ENCODE peak calls at places on chromosomes 4 and X, in nine cellular contexts. W, C, J, B, E, G, I, M and N are unnamed samples.

GRCh38 chr4:136078971-136079370 is 1453.3 kb downstream of the PCDH18 start:
- DNase-seq in M (no peak), B (no peak), E (no peak), J (no peak), W (no peak), C (no peak), I (no peak), G (no peak), N (no peak)

GRCh38 chr4:111630705-111631104 is 514.5 kb upstream of the FAM241A start:
- DNase-seq in I (no peak), W (peak), M (no peak), C (no peak), J (no peak), E (no peak), B (no peak), G (no peak), N (peak)

GRCh38 chrX:40998123-40998522 is 87.1 kb upstream of the USP9X start:
- DNase-seq in J (no peak), G (no peak), C (no peak), E (no peak), B (no peak), I (no peak), M (no peak), W (no peak), N (no peak)

GRCh38 chr4:135227842-135228241 is 1026.3 kb upstream of the PABPC4L start:
- DNase-seq in G (no peak), C (no peak), I (no peak), B (no peak), W (no peak), M (no peak), E (no peak), J (no peak), N (no peak)

GRCh38 chr4:15004701-15005301 is 2.5 kb downstream of the CPEB2 start:
- DNase-seq in W (peak), G (peak), J (peak), E (peak), M (peak), I (peak), C (peak), B (peak), N (peak)

GRCh38 chr4:84499065-84499982 is at the start of gene NKX6-1:
- DNase-seq in M (peak), G (no peak), W (peak), C (peak), B (no peak), J (peak), E (peak), I (peak), N (no peak)

GRCh38 chrX:94058728-94059382 is 384.8 kb downstream of the FAM133A start:
- DNase-seq in C (no peak), W (no peak), B (no peak), E (peak), J (peak), G (no peak), I (peak), M (no peak), N (no peak)

GRCh38 chrX:31499120-31499519 is 427.3 kb upstream of the FTHL17 start:
- DNase-seq in E (no peak), I (no peak), W (peak), B (no peak), J (no peak), G (no peak), C (no peak), M (no peak), N (peak)

GRCh38 chrX:12975670-12975965 is 708 bp downstream of the TMSB4X start:
- DNase-seq in J (no peak), C (no peak), E (no peak), W (no peak), I (no peak), M (no peak), B (no peak), G (no peak), N (no peak)

GRCh38 chr4:109389367-109390118 is 44.1 kb upstream of the SEC24B start:
- DNase-seq in I (peak), M (no peak), G (no peak), C (no peak), B (no peak), E (no peak), J (no peak), W (peak), N (no peak)

GRCh38 chr4:39308576-39308975 is 57.6 kb downstream of the RFC1 start:
- DNase-seq in E (no peak), C (no peak), W (peak), G (no peak), J (no peak), I (no peak), B (no peak), M (no peak), N (no peak)

GRCh38 chr4:121156822-121157769 is 7.0 kb downstream of the TNIP3 start:
- DNase-seq in I (no peak), C (no peak), G (no peak), W (peak), J (peak), B (peak), E (no peak), M (no peak), N (no peak)

GRCh38 chr4:32778938-32779337 is 2058.8 kb downstream of the PCDH7 start:
- DNase-seq in I (no peak), M (no peak), C (no peak), J (no peak), E (no peak), G (no peak), B (no peak), W (no peak), N (no peak)

GRCh38 chrX:71103110-71103983 is 3.2 kb downstream of the CXorf65 start:
- DNase-seq in G (no peak), M (no peak), C (no peak), I (no peak), W (no peak), J (no peak), B (no peak), E (no peak), N (no peak)

GRCh38 chrX:77276742-77277141 is 170.4 kb upstream of the FGF16 start:
- DNase-seq in C (no peak), B (no peak), J (no peak), W (no peak), I (no peak), E (no peak), M (no peak), G (no peak), N (no peak)

GRCh38 chrX:140504371-140505324 is at the start of gene SOX3:
- DNase-seq in M (no peak), B (no peak), I (no peak), J (no peak), C (no peak), G (no peak), E (no peak), W (no peak), N (no peak)

GRCh38 chr4:79211490-79211889 is 114.4 kb downstream of the NAA11 start:
- DNase-seq in E (no peak), B (no peak), J (no peak), C (no peak), G (no peak), M (no peak), W (no peak), I (no peak), N (no peak)

GRCh38 chrX:47316276-47317025 is 53.9 kb upstream of the ZNF157 start:
- DNase-seq in E (no peak), B (no peak), M (no peak), G (no peak), I (no peak), C (no peak), J (peak), W (no peak), N (no peak)

GRCh38 chrX:15664487-15665444 is at the start of gene CLTRN:
- DNase-seq in E (no peak), C (no peak), M (no peak), G (no peak), J (no peak), W (no peak), B (no peak), I (no peak), N (no peak)

GRCh38 chr4:186190456-186191265 is 706 bp upstream of the CYP4V2 start:
- DNase-seq in E (peak), M (no peak), G (peak), B (peak), I (no peak), C (peak), J (no peak), W (peak), N (no peak)

GRCh38 chr4:83387922-83388676 is 53.5 kb upstream of the HPSE start:
- DNase-seq in G (no peak), M (no peak), C (no peak), I (no peak), B (no peak), E (no peak), J (no peak), W (no peak), N (no peak)

GRCh38 chr4:83677656-83678055 is 141.7 kb downstream of the GPAT3 start:
- DNase-seq in J (no peak), E (no peak), B (no peak), M (peak), C (no peak), I (no peak), W (peak), G (no peak), N (peak)

GRCh38 chr4:152970102-152970820 is 34.1 kb downstream of the FHDC1 start:
- DNase-seq in G (no peak), M (no peak), B (no peak), E (peak), C (no peak), J (no peak), W (peak), I (no peak), N (peak)

GRCh38 chrX:13419918-13420317 is 100.1 kb upstream of the ATXN3L start:
- DNase-seq in W (no peak), M (no peak), I (no peak), E (no peak), B (no peak), C (no peak), G (no peak), J (no peak), N (no peak)

GRCh38 chr4:64068096-64068495 is 341.2 kb downstream of the TECRL start:
- DNase-seq in M (no peak), J (no peak), I (no peak), C (no peak), E (no peak), G (no peak), W (no peak), B (no peak), N (no peak)

GRCh38 chr4:185993328-185993973 is 75.5 kb upstream of the TLR3 start:
- DNase-seq in I (peak), W (no peak), G (no peak), B (no peak), M (no peak), C (no peak), E (no peak), J (no peak), N (no peak)

DNA sequence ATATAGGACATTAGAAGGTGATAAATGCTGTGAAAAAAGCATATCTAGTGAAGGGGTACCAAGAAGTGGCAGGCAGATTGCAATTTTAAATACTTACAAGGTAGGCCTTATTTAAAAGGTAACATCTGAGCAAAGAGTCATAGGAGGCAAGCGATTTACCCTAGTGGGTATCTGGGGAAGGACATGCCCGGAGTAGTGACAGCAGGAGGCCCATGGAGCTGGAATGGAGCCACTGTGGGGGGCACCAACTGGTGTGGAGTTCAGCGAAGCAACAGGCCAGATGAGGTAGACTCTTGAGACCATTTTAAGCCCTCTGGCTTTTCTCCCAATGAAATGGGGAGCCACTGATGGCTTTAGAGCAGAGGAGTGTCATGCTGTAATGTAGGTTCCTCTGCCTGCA is 37.3 kb downstream of the SEC24D start:
- DNase-seq in M (no peak), I (no peak), E (no peak), B (no peak), C (no peak), J (no peak), G (no peak), W (no peak), N (no peak)
- TF ChIP-seq CTCF in M (no peak), I (no peak), E (no peak), B (no peak), C (no peak), J (no peak), G (no peak), W (peak), N (peak)

DNA sequence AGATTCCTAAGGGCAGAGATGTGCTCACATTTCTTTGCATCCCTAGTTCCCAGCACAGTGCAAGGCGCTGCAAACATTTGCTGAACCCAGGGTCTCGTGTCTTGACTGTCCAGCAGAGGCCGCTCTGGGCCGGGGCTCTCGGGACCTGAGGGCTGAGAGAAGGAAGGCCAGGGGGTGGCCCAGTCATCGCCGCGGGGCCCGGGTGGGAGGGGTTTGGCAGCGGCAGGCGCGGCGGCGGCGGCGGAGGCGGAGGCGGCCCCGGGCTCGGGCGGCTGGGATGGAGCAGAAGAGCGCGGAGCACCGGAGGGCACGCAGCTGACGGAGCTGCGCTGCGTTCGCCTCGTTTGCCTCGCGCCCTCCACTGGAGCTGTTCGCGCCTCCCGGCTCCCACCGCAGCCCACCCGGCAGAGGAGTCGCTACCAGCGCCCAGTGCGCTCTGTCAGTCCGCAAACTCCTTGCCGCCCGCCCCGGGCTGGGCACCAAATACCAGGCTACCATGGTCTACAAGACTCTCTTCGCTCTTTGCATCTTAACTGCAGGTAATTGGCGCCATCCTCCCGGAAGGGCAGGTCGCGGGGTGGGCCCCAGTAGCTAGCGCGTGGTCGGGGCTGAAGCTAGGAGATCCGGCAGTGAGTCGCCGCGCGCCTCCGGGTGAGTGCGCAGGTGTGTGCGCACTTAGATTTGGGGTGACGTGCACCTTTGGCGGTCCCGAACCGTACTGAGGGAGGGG is at the start of gene PARM1:
- DNase-seq in G (peak), B (peak), J (peak), M (peak), W (peak), E (peak), I (peak), C (peak), N (peak)
- TF ChIP-seq CTCF in G (peak), B (peak), J (peak), M (peak), W (peak), E (peak), I (peak), C (peak), N (peak)

GRCh38 chr4:76549765-76550164 is 114.7 kb downstream of the SHROOM3 start:
- DNase-seq in C (no peak), E (no peak), I (no peak), W (no peak), J (no peak), M (no peak), G (no peak), B (no peak), N (no peak)
- TF ChIP-seq CTCF in C (no peak), E (no peak), I (no peak), W (no peak), J (no peak), M (no peak), G (no peak), B (no peak), N (no peak)

GRCh38 chr4:5821665-5822358 is 71.1 kb downstream of the CRMP1 start:
- DNase-seq in W (no peak), J (no peak), B (no peak), E (no peak), I (no peak), C (no peak), G (no peak), M (no peak), N (no peak)
- TF ChIP-seq CTCF in W (peak), J (peak), B (no peak), E (peak), I (peak), C (no peak), G (peak), M (peak), N (peak)

GRCh38 chr4:73311428-73311827 is 52.8 kb upstream of the ANKRD17 start:
- DNase-seq in J (no peak), E (peak), C (no peak), B (no peak), G (no peak), W (peak), I (no peak), M (peak), N (peak)
- TF ChIP-seq CTCF in J (peak), E (peak), C (no peak), B (peak), G (peak), W (peak), I (peak), M (peak), N (peak)

GRCh38 chr4:139768366-139768765 is 102.7 kb downstream of the MGST2 start:
- DNase-seq in M (no peak), W (peak), J (no peak), B (no peak), E (no peak), G (no peak), I (no peak), C (no peak), N (no peak)

GRCh38 chr4:139767585-139767984 is 102.0 kb downstream of the MGST2 start:
- DNase-seq in C (no peak), M (no peak), G (no peak), J (no peak), I (no peak), W (no peak), B (no peak), E (no peak), N (no peak)

GRCh38 chr4:139770361-139770760 is 104.7 kb downstream of the MGST2 start:
- DNase-seq in W (no peak), M (no peak), J (peak), I (no peak), E (no peak), G (no peak), B (no peak), C (no peak), N (no peak)

GRCh38 chr4:139769355-139769754 is 103.7 kb downstream of the MGST2 start:
- DNase-seq in I (no peak), B (no peak), W (no peak), M (no peak), J (no peak), C (no peak), G (no peak), E (no peak), N (no peak)

GRCh38 chr4:139768913-139769312 is 103.3 kb downstream of the MGST2 start:
- DNase-seq in C (no peak), G (peak), E (no peak), M (no peak), W (no peak), J (no peak), I (no peak), B (no peak), N (no peak)
- TF ChIP-seq CTCF in C (no peak), G (no peak), E (no peak), M (no peak), W (no peak), J (peak), I (no peak), B (no peak), N (peak)

GRCh38 chr4:24583451-24584174 is 741 bp downstream of the DHX15 start:
- DNase-seq in B (peak), C (peak), M (no peak), I (peak), W (peak), G (peak), E (peak), J (peak), N (peak)

GRCh38 chr4:24588216-24588954 is 4.0 kb upstream of the DHX15 start:
- DNase-seq in B (no peak), M (no peak), C (no peak), J (no peak), W (no peak), G (no peak), I (no peak), E (no peak), N (no peak)

GRCh38 chr4:24582235-24582863 is 2.0 kb downstream of the DHX15 start:
- DNase-seq in J (no peak), M (no peak), B (no peak), G (no peak), C (no peak), E (no peak), I (no peak), W (no peak), N (no peak)

GRCh38 chr4:24589448-24589847 is 5.1 kb upstream of the DHX15 start:
- DNase-seq in C (no peak), G (no peak), W (no peak), E (no peak), I (no peak), B (no peak), M (no peak), J (no peak), N (no peak)

GRCh38 chr4:24584175-24584850 is at the start of gene DHX15:
- DNase-seq in E (peak), I (peak), B (peak), M (peak), W (peak), G (peak), J (peak), C (peak), N (peak)
- TF ChIP-seq CTCF in E (no peak), I (no peak), B (no peak), M (no peak), W (no peak), G (no peak), J (no peak), C (peak), N (peak)

DNA sequence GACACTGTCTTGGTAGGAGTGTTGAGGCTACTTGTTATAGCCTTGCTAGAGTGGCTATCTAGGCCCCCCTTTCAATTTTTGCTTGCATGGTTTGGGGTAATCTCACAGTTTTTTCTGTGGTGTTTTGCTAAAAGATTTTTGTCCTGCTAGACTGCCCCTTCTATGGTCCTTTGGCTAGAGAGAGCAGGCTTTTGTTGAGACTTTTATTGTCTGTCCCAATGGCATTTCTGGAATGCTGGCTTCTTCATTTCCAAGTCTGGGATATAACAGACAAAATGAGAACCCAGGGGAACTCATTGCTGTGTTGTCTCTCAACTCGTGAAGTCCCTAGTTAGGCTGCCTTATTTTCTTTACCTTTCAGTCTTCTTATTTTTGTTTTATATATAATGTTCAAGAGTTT is 160.2 kb upstream of the ZC4H2 start:
- DNase-seq in B (no peak), J (no peak), M (no peak), E (no peak), W (no peak), G (no peak), I (no peak), C (no peak), N (no peak)
- TF ChIP-seq CTCF in B (no peak), J (no peak), M (no peak), E (no peak), W (no peak), G (no peak), I (no peak), C (no peak), N (no peak)

GRCh38 chr4:184727430-184727829 is 6.5 kb downstream of the CENPU start:
- DNase-seq in G (no peak), W (no peak), M (no peak), B (no peak), I (no peak), E (no peak), J (no peak), C (no peak), N (no peak)

GRCh38 chr4:184721254-184721653 is 12.6 kb downstream of the CENPU start:
- DNase-seq in J (no peak), W (no peak), I (no peak), C (no peak), M (no peak), G (no peak), E (no peak), B (no peak), N (no peak)

GRCh38 chr4:184719407-184719806 is 14.5 kb downstream of the CENPU start:
- DNase-seq in B (no peak), W (no peak), E (no peak), I (no peak), C (no peak), G (no peak), J (no peak), M (no peak), N (no peak)

GRCh38 chr4:184722798-184723197 is 11.1 kb downstream of the CENPU start:
- DNase-seq in C (no peak), B (no peak), G (no peak), J (no peak), E (no peak), M (no peak), I (no peak), W (no peak), N (no peak)
- TF ChIP-seq CTCF in C (no peak), B (no peak), G (no peak), J (no peak), E (peak), M (no peak), I (no peak), W (no peak), N (peak)

GRCh38 chr4:77917075-77917474 is 54.4 kb downstream of the MRPL1 start:
- DNase-seq in J (no peak), M (no peak), I (no peak), C (no peak), G (no peak), B (no peak), E (no peak), W (no peak), N (no peak)
- TF ChIP-seq CTCF in J (no peak), M (no peak), I (no peak), C (no peak), G (no peak), B (no peak), E (no peak), W (no peak), N (no peak)